ENCODE peak calls at places on chromosome 22, in eight cellular contexts. One of them, this sample, is unnamed.

GRCh38 chr22:35330258-35330861 is 30.7 kb downstream of the TOM1 start:
- DNase-seq in AG10803: peak; percentile 84
- DNase-seq in CD8-positive, alpha-beta T cell: peak; percentile 54
- DNase-seq in PC-9: no peak
- DNase-seq in spleen: peak; percentile 92
- DNase-seq in A549: no peak
- DNase-seq in pancreas: peak; percentile 38
- DNase-seq in GM12864: no peak
- DNase-seq in this sample: peak; percentile 50

GRCh38 chr22:36691488-36691887 is 12.1 kb downstream of the CACNG2 start:
- DNase-seq in spleen: no peak
- DNase-seq in PC-9: no peak
- DNase-seq in A549: no peak
- DNase-seq in AG10803: no peak
- DNase-seq in GM12864: no peak
- DNase-seq in pancreas: no peak
- DNase-seq in CD8-positive, alpha-beta T cell: no peak
- DNase-seq in this sample: no peak

GRCh38 chr22:28424427-28425080 is 255.1 kb downstream of the TTC28 start:
- DNase-seq in A549: peak; percentile 72
- DNase-seq in pancreas: no peak
- DNase-seq in CD8-positive, alpha-beta T cell: no peak
- DNase-seq in PC-9: no peak
- DNase-seq in spleen: no peak
- DNase-seq in AG10803: peak; percentile 86
- DNase-seq in GM12864: no peak
- DNase-seq in this sample: no peak

GRCh38 chr22:38924197-38924952 is 33.0 kb upstream of the APOBEC3A start:
- DNase-seq in A549: peak; percentile 75
- DNase-seq in PC-9: peak; percentile 87
- DNase-seq in CD8-positive, alpha-beta T cell: no peak
- DNase-seq in pancreas: peak; percentile 93
- DNase-seq in spleen: no peak
- DNase-seq in AG10803: peak; percentile 92
- DNase-seq in GM12864: no peak
- DNase-seq in this sample: no peak

GRCh38 chr22:23285236-23285635 is 104.9 kb downstream of the BCR start:
- DNase-seq in PC-9: no peak
- DNase-seq in A549: no peak
- DNase-seq in pancreas: no peak
- DNase-seq in spleen: no peak
- DNase-seq in AG10803: no peak
- DNase-seq in GM12864: no peak
- DNase-seq in CD8-positive, alpha-beta T cell: no peak
- DNase-seq in this sample: no peak

GRCh38 chr22:37832022-37832857 is 9.1 kb downstream of the GALR3 start:
- DNase-seq in PC-9: no peak
- DNase-seq in AG10803: no peak
- DNase-seq in pancreas: no peak
- DNase-seq in A549: no peak
- DNase-seq in GM12864: no peak
- DNase-seq in spleen: no peak
- DNase-seq in CD8-positive, alpha-beta T cell: no peak
- DNase-seq in this sample: no peak

GRCh38 chr22:24582111-24582814 is 10.6 kb downstream of the LRRC75B start:
- DNase-seq in GM12864: no peak
- DNase-seq in spleen: peak; percentile 63
- DNase-seq in A549: no peak
- DNase-seq in AG10803: no peak
- DNase-seq in PC-9: no peak
- DNase-seq in pancreas: no peak
- DNase-seq in CD8-positive, alpha-beta T cell: no peak
- DNase-seq in this sample: no peak

GRCh38 chr22:36497910-36498669 is 8.8 kb downstream of the FOXRED2 start:
- DNase-seq in A549: no peak
- DNase-seq in PC-9: no peak
- DNase-seq in CD8-positive, alpha-beta T cell: no peak
- DNase-seq in spleen: no peak
- DNase-seq in pancreas: no peak
- DNase-seq in GM12864: no peak
- DNase-seq in AG10803: no peak
- DNase-seq in this sample: no peak

GRCh38 chr22:36238348-36239149 is 778 bp downstream of the APOL2 start:
- DNase-seq in pancreas: no peak
- DNase-seq in A549: no peak
- DNase-seq in GM12864: no peak
- DNase-seq in spleen: peak; percentile 79
- DNase-seq in AG10803: no peak
- DNase-seq in CD8-positive, alpha-beta T cell: no peak
- DNase-seq in PC-9: peak; percentile 17
- DNase-seq in this sample: peak; percentile 23

GRCh38 chr22:24433001-24433867 is 5.8 kb downstream of the ADORA2A start:
- DNase-seq in pancreas: no peak
- DNase-seq in AG10803: no peak
- DNase-seq in CD8-positive, alpha-beta T cell: no peak
- DNase-seq in spleen: peak; percentile 78
- DNase-seq in GM12864: no peak
- DNase-seq in PC-9: no peak
- DNase-seq in A549: no peak
- DNase-seq in this sample: no peak

GRCh38 chr22:26139320-26139719 is 29.9 kb upstream of the SEZ6L start:
- DNase-seq in GM12864: no peak
- DNase-seq in AG10803: no peak
- DNase-seq in pancreas: peak; percentile 49
- DNase-seq in A549: no peak
- DNase-seq in PC-9: no peak
- DNase-seq in spleen: no peak
- DNase-seq in CD8-positive, alpha-beta T cell: no peak
- DNase-seq in this sample: no peak

GRCh38 chr22:29044657-29045176 is 16.9 kb downstream of the C22orf31 start:
- DNase-seq in CD8-positive, alpha-beta T cell: no peak
- DNase-seq in A549: no peak
- DNase-seq in spleen: no peak
- DNase-seq in pancreas: no peak
- DNase-seq in PC-9: no peak
- DNase-seq in AG10803: peak; percentile 76
- DNase-seq in GM12864: no peak
- DNase-seq in this sample: no peak

DNA sequence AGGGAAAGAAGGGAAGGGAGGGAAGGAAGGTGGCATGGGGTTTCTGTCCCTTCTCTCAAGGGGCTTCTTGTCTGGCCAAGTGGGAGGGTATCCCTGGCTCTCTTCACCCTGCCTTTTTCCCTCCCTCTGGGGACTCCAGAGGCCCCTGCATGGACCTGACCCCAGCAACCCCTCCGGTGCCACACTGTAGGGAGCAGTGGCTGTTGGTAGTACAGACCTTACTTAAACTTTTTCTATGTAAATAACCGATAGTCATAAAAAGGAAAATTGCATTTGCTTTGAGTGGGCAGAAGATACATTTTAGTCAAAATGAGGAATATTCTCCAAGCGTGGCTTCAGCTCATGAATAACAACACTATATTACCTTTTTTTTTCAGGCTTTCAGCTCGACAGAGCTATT is 1384.0 kb downstream of the BRD1 start:
- DNase-seq in AG10803: no peak
- DNase-seq in CD8-positive, alpha-beta T cell: no peak
- DNase-seq in GM12864: no peak
- DNase-seq in PC-9: no peak
- DNase-seq in pancreas: no peak
- DNase-seq in spleen: peak; percentile 13
- DNase-seq in A549: no peak
- DNase-seq in this sample: no peak
- H3K4me3 ChIP-seq in AG10803: no peak overlapping the region
- H3K4me3 ChIP-seq in CD8-positive, alpha-beta T cell: no peak overlapping the region
- H3K4me3 ChIP-seq in GM12864: no peak overlapping the region
- H3K4me3 ChIP-seq in PC-9: no peak overlapping the region
- H3K4me3 ChIP-seq in pancreas: no peak overlapping the region
- H3K4me3 ChIP-seq in spleen: no peak overlapping the region
- H3K4me3 ChIP-seq in A549: no peak overlapping the region
- H3K4me3 ChIP-seq in this sample: no peak overlapping the region

GRCh38 chr22:44586337-44586990 is 88.4 kb upstream of the RTL6 start:
- DNase-seq in PC-9: peak; percentile 71
- DNase-seq in spleen: peak; percentile 69
- DNase-seq in AG10803: no peak
- DNase-seq in GM12864: no peak
- DNase-seq in CD8-positive, alpha-beta T cell: no peak
- DNase-seq in A549: no peak
- DNase-seq in pancreas: no peak
- DNase-seq in this sample: no peak
- H3K4me3 ChIP-seq in PC-9: no peak overlapping the region
- H3K4me3 ChIP-seq in spleen: no peak overlapping the region
- H3K4me3 ChIP-seq in AG10803: no peak overlapping the region
- H3K4me3 ChIP-seq in GM12864: no peak overlapping the region
- H3K4me3 ChIP-seq in CD8-positive, alpha-beta T cell: no peak overlapping the region
- H3K4me3 ChIP-seq in A549: no peak overlapping the region
- H3K4me3 ChIP-seq in pancreas: no peak overlapping the region
- H3K4me3 ChIP-seq in this sample: no peak overlapping the region

GRCh38 chr22:31925056-31925455 is 19.3 kb upstream of the YWHAH start:
- DNase-seq in PC-9: no peak
- DNase-seq in CD8-positive, alpha-beta T cell: no peak
- DNase-seq in AG10803: no peak
- DNase-seq in spleen: no peak
- DNase-seq in A549: no peak
- DNase-seq in pancreas: no peak
- DNase-seq in GM12864: no peak
- DNase-seq in this sample: no peak

GRCh38 chr22:31926969-31927368 is 17.4 kb upstream of the YWHAH start:
- DNase-seq in pancreas: no peak
- DNase-seq in PC-9: no peak
- DNase-seq in GM12864: no peak
- DNase-seq in spleen: peak; percentile 49
- DNase-seq in AG10803: no peak
- DNase-seq in CD8-positive, alpha-beta T cell: no peak
- DNase-seq in A549: no peak
- DNase-seq in this sample: no peak

GRCh38 chr22:31927562-31927961 is 16.8 kb upstream of the YWHAH start:
- DNase-seq in pancreas: no peak
- DNase-seq in PC-9: no peak
- DNase-seq in spleen: no peak
- DNase-seq in AG10803: no peak
- DNase-seq in GM12864: no peak
- DNase-seq in CD8-positive, alpha-beta T cell: no peak
- DNase-seq in A549: no peak
- DNase-seq in this sample: no peak

GRCh38 chr22:31923761-31924160 is 20.6 kb upstream of the YWHAH start:
- DNase-seq in GM12864: no peak
- DNase-seq in PC-9: no peak
- DNase-seq in AG10803: no peak
- DNase-seq in A549: no peak
- DNase-seq in pancreas: no peak
- DNase-seq in CD8-positive, alpha-beta T cell: no peak
- DNase-seq in spleen: no peak
- DNase-seq in this sample: no peak

GRCh38 chr22:31926086-31926485 is 18.2 kb upstream of the YWHAH start:
- DNase-seq in GM12864: no peak
- DNase-seq in spleen: no peak
- DNase-seq in PC-9: no peak
- DNase-seq in pancreas: no peak
- DNase-seq in CD8-positive, alpha-beta T cell: no peak
- DNase-seq in AG10803: no peak
- DNase-seq in A549: no peak
- DNase-seq in this sample: no peak
- H3K4me3 ChIP-seq in GM12864: no peak overlapping the region
- H3K4me3 ChIP-seq in spleen: no peak overlapping the region
- H3K4me3 ChIP-seq in PC-9: no peak overlapping the region
- H3K4me3 ChIP-seq in pancreas: no peak overlapping the region
- H3K4me3 ChIP-seq in CD8-positive, alpha-beta T cell: no peak overlapping the region
- H3K4me3 ChIP-seq in AG10803: no peak overlapping the region
- H3K4me3 ChIP-seq in A549: no peak overlapping the region
- H3K4me3 ChIP-seq in this sample: no peak overlapping the region

DNA sequence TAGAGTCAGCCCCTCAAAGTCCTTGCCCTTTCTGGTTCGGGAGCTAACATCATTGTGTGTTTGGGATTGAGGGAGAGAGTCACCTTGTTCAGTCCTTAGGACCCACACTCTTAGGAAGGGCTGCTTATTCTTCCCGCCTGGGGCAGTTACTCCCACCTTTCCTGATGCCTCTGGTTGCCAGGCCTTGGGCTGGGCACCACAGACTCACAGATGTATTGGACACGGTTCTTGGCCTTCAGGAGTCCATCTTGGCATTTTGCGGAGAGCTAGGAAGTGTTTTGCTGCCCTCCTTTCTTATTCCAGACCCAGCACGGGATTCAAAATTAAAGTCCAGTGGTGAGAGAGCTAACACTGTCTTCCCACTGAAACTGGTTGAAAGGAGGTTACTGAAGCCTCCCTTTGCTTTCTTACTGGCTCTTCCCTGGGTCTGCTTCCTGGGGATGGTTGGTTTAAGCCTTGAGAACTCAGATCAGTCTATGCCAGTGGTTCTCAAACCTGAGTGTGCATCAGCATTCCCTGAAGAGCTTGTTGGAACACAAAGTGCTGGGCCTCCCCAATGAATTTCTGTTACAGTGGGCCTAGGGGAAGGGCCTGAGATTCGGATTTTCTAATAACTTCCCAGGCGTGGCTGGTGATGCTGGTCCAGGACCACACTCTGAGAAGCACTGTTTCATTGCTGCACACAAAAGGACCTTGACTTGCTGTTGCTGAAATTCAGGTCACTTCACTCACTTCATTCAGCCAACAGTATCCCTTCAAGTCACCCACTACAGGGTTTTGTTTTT is 1.4 kb downstream of the OSBP2 start:
- DNase-seq in GM12864: no peak
- DNase-seq in CD8-positive, alpha-beta T cell: no peak
- DNase-seq in A549: no peak
- DNase-seq in pancreas: no peak
- DNase-seq in AG10803: no peak
- DNase-seq in PC-9: no peak
- DNase-seq in spleen: peak; percentile 8
- DNase-seq in this sample: no peak
- H3K4me3 ChIP-seq in GM12864: no peak overlapping the region
- H3K4me3 ChIP-seq in CD8-positive, alpha-beta T cell: no peak overlapping the region
- H3K4me3 ChIP-seq in A549: no peak overlapping the region
- H3K4me3 ChIP-seq in pancreas: no peak overlapping the region
- H3K4me3 ChIP-seq in AG10803: no peak overlapping the region
- H3K4me3 ChIP-seq in PC-9: no peak overlapping the region
- H3K4me3 ChIP-seq in spleen: no peak overlapping the region
- H3K4me3 ChIP-seq in this sample: no peak overlapping the region